ENCODE peak calls at places on chromosomes 2 and 18, in seven cellular contexts. One of them, this sample, is unnamed.

GRCh38 chr2:216608525-216608924 is 24.7 kb upstream of the IGFBP2 start:
- DNase-seq in epithelial cell of esophagus: no peak
- DNase-seq in CD8-positive, alpha-beta T cell: no peak
- DNase-seq in nephron progenitor cell: no peak
- DNase-seq in Calu3: no peak
- DNase-seq in glutamatergic neuron: no peak
- DNase-seq in fibroblast of the aortic adventitia: no peak
- DNase-seq in this sample: no peak

GRCh38 chr18:69935319-69936190 is 12.1 kb downstream of the CD226 start:
- DNase-seq in glutamatergic neuron: no peak
- DNase-seq in Calu3: no peak
- DNase-seq in epithelial cell of esophagus: peak
- DNase-seq in CD8-positive, alpha-beta T cell: peak
- DNase-seq in fibroblast of the aortic adventitia: no peak
- DNase-seq in nephron progenitor cell: no peak
- DNase-seq in this sample: no peak

GRCh38 chr18:56067216-56067611 is 479.2 kb upstream of the TCF4 start:
- DNase-seq in Calu3: no peak
- DNase-seq in glutamatergic neuron: no peak
- DNase-seq in epithelial cell of esophagus: no peak
- DNase-seq in CD8-positive, alpha-beta T cell: no peak
- DNase-seq in nephron progenitor cell: no peak
- DNase-seq in fibroblast of the aortic adventitia: no peak
- DNase-seq in this sample: no peak

GRCh38 chr18:43279015-43279758 is 1.9 kb upstream of the SYT4 start:
- DNase-seq in Calu3: peak
- DNase-seq in CD8-positive, alpha-beta T cell: no peak
- DNase-seq in glutamatergic neuron: no peak
- DNase-seq in fibroblast of the aortic adventitia: no peak
- DNase-seq in epithelial cell of esophagus: peak
- DNase-seq in nephron progenitor cell: peak
- DNase-seq in this sample: no peak

GRCh38 chr2:230929381-230930148 is 4.5 kb upstream of the GPR55 start:
- DNase-seq in glutamatergic neuron: no peak
- DNase-seq in CD8-positive, alpha-beta T cell: peak
- DNase-seq in nephron progenitor cell: no peak
- DNase-seq in Calu3: no peak
- DNase-seq in fibroblast of the aortic adventitia: no peak
- DNase-seq in epithelial cell of esophagus: no peak
- DNase-seq in this sample: no peak

GRCh38 chr18:63210531-63210930 is 109.0 kb downstream of the BCL2 start:
- DNase-seq in Calu3: no peak
- DNase-seq in nephron progenitor cell: no peak
- DNase-seq in epithelial cell of esophagus: no peak
- DNase-seq in fibroblast of the aortic adventitia: no peak
- DNase-seq in glutamatergic neuron: no peak
- DNase-seq in CD8-positive, alpha-beta T cell: no peak
- DNase-seq in this sample: no peak

GRCh38 chr18:74155276-74155675 is 7.0 kb downstream of the TIMM21 start:
- DNase-seq in nephron progenitor cell: no peak
- DNase-seq in Calu3: no peak
- DNase-seq in epithelial cell of esophagus: no peak
- DNase-seq in CD8-positive, alpha-beta T cell: no peak
- DNase-seq in glutamatergic neuron: no peak
- DNase-seq in fibroblast of the aortic adventitia: no peak
- DNase-seq in this sample: no peak

GRCh38 chr2:99651930-99652670 is 162.3 kb upstream of the REV1 start:
- DNase-seq in Calu3: no peak
- DNase-seq in fibroblast of the aortic adventitia: no peak
- DNase-seq in epithelial cell of esophagus: no peak
- DNase-seq in glutamatergic neuron: no peak
- DNase-seq in CD8-positive, alpha-beta T cell: no peak
- DNase-seq in nephron progenitor cell: no peak
- DNase-seq in this sample: no peak

GRCh38 chr2:141508806-141509595 is 621.8 kb downstream of the LRP1B start:
- DNase-seq in Calu3: no peak
- DNase-seq in nephron progenitor cell: no peak
- DNase-seq in fibroblast of the aortic adventitia: no peak
- DNase-seq in CD8-positive, alpha-beta T cell: no peak
- DNase-seq in epithelial cell of esophagus: no peak
- DNase-seq in glutamatergic neuron: no peak
- DNase-seq in this sample: no peak

GRCh38 chr2:27086722-27087446 is at the start of gene KHK:
- DNase-seq in Calu3: peak
- DNase-seq in glutamatergic neuron: peak
- DNase-seq in CD8-positive, alpha-beta T cell: no peak
- DNase-seq in fibroblast of the aortic adventitia: no peak
- DNase-seq in nephron progenitor cell: peak
- DNase-seq in epithelial cell of esophagus: peak
- DNase-seq in this sample: peak

GRCh38 chr18:63237911-63238710 is 81.5 kb downstream of the BCL2 start:
- DNase-seq in Calu3: peak
- DNase-seq in fibroblast of the aortic adventitia: peak
- DNase-seq in CD8-positive, alpha-beta T cell: no peak
- DNase-seq in epithelial cell of esophagus: peak
- DNase-seq in glutamatergic neuron: no peak
- DNase-seq in nephron progenitor cell: peak
- DNase-seq in this sample: no peak

GRCh38 chr2:227407601-227408089 is 19.9 kb upstream of the SCYGR1 start:
- DNase-seq in epithelial cell of esophagus: peak
- DNase-seq in nephron progenitor cell: no peak
- DNase-seq in CD8-positive, alpha-beta T cell: no peak
- DNase-seq in fibroblast of the aortic adventitia: no peak
- DNase-seq in glutamatergic neuron: no peak
- DNase-seq in Calu3: peak
- DNase-seq in this sample: no peak

GRCh38 chr18:21163647-21164625 is 52.3 kb upstream of the ROCK1 start:
- DNase-seq in Calu3: no peak
- DNase-seq in nephron progenitor cell: no peak
- DNase-seq in epithelial cell of esophagus: peak
- DNase-seq in fibroblast of the aortic adventitia: peak
- DNase-seq in glutamatergic neuron: no peak
- DNase-seq in CD8-positive, alpha-beta T cell: no peak
- DNase-seq in this sample: no peak

GRCh38 chr2:54639609-54640008 is 83.9 kb upstream of the EML6 start:
- DNase-seq in fibroblast of the aortic adventitia: peak
- DNase-seq in nephron progenitor cell: no peak
- DNase-seq in Calu3: no peak
- DNase-seq in CD8-positive, alpha-beta T cell: no peak
- DNase-seq in glutamatergic neuron: no peak
- DNase-seq in epithelial cell of esophagus: peak
- DNase-seq in this sample: no peak

GRCh38 chr2:200483729-200484198 is 26.1 kb downstream of the KCTD18 start:
- DNase-seq in fibroblast of the aortic adventitia: peak
- DNase-seq in Calu3: peak
- DNase-seq in CD8-positive, alpha-beta T cell: no peak
- DNase-seq in epithelial cell of esophagus: peak
- DNase-seq in nephron progenitor cell: peak
- DNase-seq in glutamatergic neuron: peak
- DNase-seq in this sample: peak

GRCh38 chr2:146312899-146313298 is 1531.9 kb upstream of the ACVR2A start:
- DNase-seq in epithelial cell of esophagus: peak
- DNase-seq in Calu3: no peak
- DNase-seq in glutamatergic neuron: no peak
- DNase-seq in fibroblast of the aortic adventitia: peak
- DNase-seq in CD8-positive, alpha-beta T cell: no peak
- DNase-seq in nephron progenitor cell: no peak
- DNase-seq in this sample: no peak

GRCh38 chr18:77339093-77339492 is 89.4 kb downstream of the GALR1 start:
- DNase-seq in nephron progenitor cell: no peak
- DNase-seq in fibroblast of the aortic adventitia: no peak
- DNase-seq in Calu3: no peak
- DNase-seq in epithelial cell of esophagus: no peak
- DNase-seq in glutamatergic neuron: no peak
- DNase-seq in CD8-positive, alpha-beta T cell: no peak
- DNase-seq in this sample: no peak

GRCh38 chr2:26274058-26274613 is 29.4 kb downstream of the HADHB start:
- DNase-seq in Calu3: peak
- DNase-seq in epithelial cell of esophagus: peak
- DNase-seq in nephron progenitor cell: no peak
- DNase-seq in glutamatergic neuron: no peak
- DNase-seq in CD8-positive, alpha-beta T cell: no peak
- DNase-seq in fibroblast of the aortic adventitia: peak
- DNase-seq in this sample: no peak

GRCh38 chr2:126776701-126777619 is 121.0 kb downstream of the GYPC start:
- DNase-seq in nephron progenitor cell: peak
- DNase-seq in epithelial cell of esophagus: peak
- DNase-seq in CD8-positive, alpha-beta T cell: peak
- DNase-seq in Calu3: peak
- DNase-seq in fibroblast of the aortic adventitia: peak
- DNase-seq in glutamatergic neuron: peak
- DNase-seq in this sample: peak

DNA sequence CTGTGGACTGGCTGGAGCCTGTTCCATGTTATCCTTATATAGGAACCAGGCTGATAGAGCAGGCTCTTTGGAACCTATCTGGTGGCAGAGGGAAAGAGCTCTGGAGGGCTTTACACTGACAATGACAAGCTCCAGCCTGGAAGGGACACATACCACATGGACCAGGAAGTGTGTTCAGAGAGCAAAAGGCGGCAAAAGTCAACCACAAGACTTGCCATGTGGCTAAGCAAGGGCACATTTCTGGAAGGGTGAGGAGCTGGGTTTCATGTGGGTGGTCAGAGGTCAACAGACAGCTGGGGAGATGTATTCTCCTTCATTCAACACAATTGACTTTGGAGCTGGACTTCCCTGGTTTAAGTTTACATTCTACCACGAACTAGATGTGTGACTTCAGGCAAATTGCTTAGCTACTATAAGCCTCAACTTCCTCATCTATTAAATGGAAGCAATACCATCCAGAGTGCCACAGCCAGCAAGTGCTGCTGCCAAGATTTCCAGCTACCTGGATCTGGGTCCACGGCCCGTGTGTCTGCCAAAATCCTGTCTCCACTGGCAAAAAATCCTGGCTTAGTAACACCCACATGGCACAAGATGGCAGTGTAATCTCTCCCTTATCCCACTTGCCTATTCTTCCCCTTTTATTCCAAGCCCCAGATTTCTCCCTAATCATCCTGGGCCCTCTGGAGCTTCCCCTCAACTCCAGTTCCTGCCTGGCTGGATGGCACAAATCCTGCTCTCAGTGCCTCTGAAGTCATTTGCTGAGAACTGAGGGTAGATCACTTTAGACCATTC is 325.3 kb downstream of the DYSF start:
- DNase-seq in glutamatergic neuron: no peak
- DNase-seq in Calu3: no peak
- DNase-seq in fibroblast of the aortic adventitia: peak
- DNase-seq in epithelial cell of esophagus: no peak
- DNase-seq in nephron progenitor cell: no peak
- DNase-seq in CD8-positive, alpha-beta T cell: no peak
- DNase-seq in this sample: no peak
- TF ChIP-seq CTCF in glutamatergic neuron: no peak
- TF ChIP-seq CTCF in Calu3: no peak
- TF ChIP-seq CTCF in fibroblast of the aortic adventitia: peak
- TF ChIP-seq CTCF in epithelial cell of esophagus: peak
- TF ChIP-seq CTCF in nephron progenitor cell: no peak
- TF ChIP-seq CTCF in CD8-positive, alpha-beta T cell: no peak
- TF ChIP-seq CTCF in this sample: no peak

GRCh38 chr2:36780231-36780808 is 83.8 kb downstream of the VIT start:
- DNase-seq in Calu3: peak
- DNase-seq in CD8-positive, alpha-beta T cell: no peak
- DNase-seq in nephron progenitor cell: peak
- DNase-seq in glutamatergic neuron: no peak
- DNase-seq in epithelial cell of esophagus: peak
- DNase-seq in fibroblast of the aortic adventitia: peak
- DNase-seq in this sample: peak

GRCh38 chr2:36773947-36774346 is 77.4 kb downstream of the VIT start:
- DNase-seq in Calu3: no peak
- DNase-seq in nephron progenitor cell: no peak
- DNase-seq in fibroblast of the aortic adventitia: no peak
- DNase-seq in glutamatergic neuron: no peak
- DNase-seq in CD8-positive, alpha-beta T cell: no peak
- DNase-seq in epithelial cell of esophagus: no peak
- DNase-seq in this sample: no peak

GRCh38 chr2:36777272-36777671 is 80.8 kb downstream of the VIT start:
- DNase-seq in epithelial cell of esophagus: no peak
- DNase-seq in CD8-positive, alpha-beta T cell: no peak
- DNase-seq in fibroblast of the aortic adventitia: no peak
- DNase-seq in nephron progenitor cell: no peak
- DNase-seq in glutamatergic neuron: no peak
- DNase-seq in Calu3: no peak
- DNase-seq in this sample: no peak

GRCh38 chr2:36779462-36779861 is 83.0 kb downstream of the VIT start:
- DNase-seq in nephron progenitor cell: no peak
- DNase-seq in epithelial cell of esophagus: no peak
- DNase-seq in CD8-positive, alpha-beta T cell: no peak
- DNase-seq in fibroblast of the aortic adventitia: no peak
- DNase-seq in Calu3: no peak
- DNase-seq in glutamatergic neuron: no peak
- DNase-seq in this sample: no peak

GRCh38 chr2:36777788-36778187 is 81.3 kb downstream of the VIT start:
- DNase-seq in epithelial cell of esophagus: no peak
- DNase-seq in Calu3: no peak
- DNase-seq in fibroblast of the aortic adventitia: no peak
- DNase-seq in glutamatergic neuron: no peak
- DNase-seq in nephron progenitor cell: no peak
- DNase-seq in CD8-positive, alpha-beta T cell: no peak
- DNase-seq in this sample: no peak
- TF ChIP-seq CTCF in epithelial cell of esophagus: no peak
- TF ChIP-seq CTCF in Calu3: no peak
- TF ChIP-seq CTCF in fibroblast of the aortic adventitia: no peak
- TF ChIP-seq CTCF in glutamatergic neuron: no peak
- TF ChIP-seq CTCF in nephron progenitor cell: no peak
- TF ChIP-seq CTCF in CD8-positive, alpha-beta T cell: no peak
- TF ChIP-seq CTCF in this sample: no peak

DNA sequence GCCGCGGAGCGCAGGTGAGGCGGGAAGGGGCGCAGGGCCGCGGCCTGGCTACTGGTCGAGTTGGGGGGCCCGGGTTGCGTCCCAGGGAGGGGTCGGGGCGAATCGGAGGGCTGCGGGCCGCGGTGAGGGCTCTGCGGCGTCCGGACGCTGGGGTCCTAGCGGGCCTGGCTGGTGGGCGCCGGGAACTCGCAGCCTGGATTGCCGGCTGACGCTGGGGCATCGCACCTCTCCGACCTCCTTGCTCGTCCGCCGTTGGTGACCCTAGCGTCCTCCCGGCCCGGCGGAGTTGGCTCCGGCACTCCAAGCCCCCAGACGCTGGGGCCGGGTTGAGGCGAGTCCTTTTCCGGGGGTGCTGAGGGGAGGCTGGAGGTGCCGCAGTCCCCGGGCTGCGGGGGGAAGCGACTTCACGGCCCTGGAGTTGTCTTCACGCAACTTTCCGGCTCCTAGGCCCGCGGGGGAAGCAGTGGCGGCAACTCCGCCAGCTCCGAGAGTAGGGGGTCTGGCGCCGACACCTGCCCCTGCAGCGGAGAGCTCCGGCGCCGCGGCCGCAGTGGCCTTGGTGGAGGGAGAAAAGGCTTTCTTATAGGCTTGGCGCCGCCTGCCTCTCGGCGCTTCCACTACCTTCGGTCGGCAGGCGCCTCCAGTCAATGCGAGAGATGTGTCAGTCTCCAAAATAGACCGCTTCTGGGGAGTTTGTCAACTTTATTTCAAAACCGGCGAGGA is 70.3 kb downstream of the HAUS1 start:
- DNase-seq in fibroblast of the aortic adventitia: peak
- DNase-seq in nephron progenitor cell: peak
- DNase-seq in CD8-positive, alpha-beta T cell: peak
- DNase-seq in glutamatergic neuron: peak
- DNase-seq in epithelial cell of esophagus: peak
- DNase-seq in Calu3: no peak
- DNase-seq in this sample: peak
- TF ChIP-seq CTCF in fibroblast of the aortic adventitia: peak
- TF ChIP-seq CTCF in nephron progenitor cell: no peak
- TF ChIP-seq CTCF in CD8-positive, alpha-beta T cell: no peak
- TF ChIP-seq CTCF in glutamatergic neuron: no peak
- TF ChIP-seq CTCF in epithelial cell of esophagus: peak
- TF ChIP-seq CTCF in Calu3: no peak
- TF ChIP-seq CTCF in this sample: no peak

GRCh38 chr2:202109737-202110184 is 36.7 kb downstream of the KIAA2012 start:
- DNase-seq in CD8-positive, alpha-beta T cell: no peak
- DNase-seq in epithelial cell of esophagus: peak
- DNase-seq in glutamatergic neuron: no peak
- DNase-seq in fibroblast of the aortic adventitia: peak
- DNase-seq in Calu3: no peak
- DNase-seq in nephron progenitor cell: no peak
- DNase-seq in this sample: no peak
- TF ChIP-seq CTCF in CD8-positive, alpha-beta T cell: no peak
- TF ChIP-seq CTCF in epithelial cell of esophagus: no peak
- TF ChIP-seq CTCF in glutamatergic neuron: no peak
- TF ChIP-seq CTCF in fibroblast of the aortic adventitia: no peak
- TF ChIP-seq CTCF in Calu3: no peak
- TF ChIP-seq CTCF in nephron progenitor cell: no peak
- TF ChIP-seq CTCF in this sample: no peak

This sample was measured in endothelial cell.